ENCODE peak calls at places on chromosomes 3 and 15, in eight cellular contexts. One of them, this sample, is unnamed.

GRCh38 chr3:160577551-160578195 is 12.3 kb upstream of the KPNA4 start:
- DNase-seq in ELF-1: no peak
- DNase-seq in HEK293T: peak; percentile 42
- DNase-seq in GM10248: no peak
- DNase-seq in lower leg skin: no peak
- DNase-seq in HepG2: peak; percentile 12
- DNase-seq in RWPE2: no peak
- DNase-seq in mucosa of gallbladder: no peak
- DNase-seq in this sample: peak; percentile 38

GRCh38 chr3:156668073-156668763 is 6.2 kb upstream of the TIPARP start:
- DNase-seq in HepG2: no peak
- DNase-seq in RWPE2: no peak
- DNase-seq in HEK293T: no peak
- DNase-seq in lower leg skin: no peak
- DNase-seq in mucosa of gallbladder: no peak
- DNase-seq in GM10248: no peak
- DNase-seq in ELF-1: no peak
- DNase-seq in this sample: no peak

GRCh38 chr3:188154758-188155574 is 1.0 kb downstream of the LPP start:
- DNase-seq in mucosa of gallbladder: no peak
- DNase-seq in GM10248: no peak
- DNase-seq in ELF-1: no peak
- DNase-seq in HepG2: no peak
- DNase-seq in HEK293T: no peak
- DNase-seq in lower leg skin: no peak
- DNase-seq in RWPE2: no peak
- DNase-seq in this sample: no peak

GRCh38 chr15:82398785-82399184 is 30.8 kb upstream of the GOLGA6L9 start:
- DNase-seq in lower leg skin: no peak
- DNase-seq in ELF-1: no peak
- DNase-seq in HEK293T: no peak
- DNase-seq in RWPE2: no peak
- DNase-seq in HepG2: no peak
- DNase-seq in GM10248: no peak
- DNase-seq in mucosa of gallbladder: no peak
- DNase-seq in this sample: no peak

GRCh38 chr3:135106445-135106844 is 311.4 kb downstream of the EPHB1 start:
- DNase-seq in lower leg skin: no peak
- DNase-seq in ELF-1: peak; percentile 66
- DNase-seq in HepG2: peak; percentile 30
- DNase-seq in GM10248: peak; percentile 20
- DNase-seq in RWPE2: no peak
- DNase-seq in HEK293T: peak; percentile 53
- DNase-seq in mucosa of gallbladder: peak; percentile 89
- DNase-seq in this sample: peak; percentile 49

GRCh38 chr15:59340325-59340724 is 32.3 kb downstream of the MYO1E start:
- DNase-seq in lower leg skin: no peak
- DNase-seq in HepG2: no peak
- DNase-seq in RWPE2: no peak
- DNase-seq in HEK293T: no peak
- DNase-seq in GM10248: no peak
- DNase-seq in ELF-1: no peak
- DNase-seq in mucosa of gallbladder: no peak
- DNase-seq in this sample: no peak

GRCh38 chr3:124657138-124657537 is 73.1 kb upstream of the UMPS start:
- DNase-seq in GM10248: no peak
- DNase-seq in ELF-1: no peak
- DNase-seq in mucosa of gallbladder: no peak
- DNase-seq in lower leg skin: no peak
- DNase-seq in RWPE2: no peak
- DNase-seq in HEK293T: no peak
- DNase-seq in HepG2: no peak
- DNase-seq in this sample: no peak

GRCh38 chr15:75185271-75186029 is 16.2 kb upstream of the C15orf39 start:
- DNase-seq in ELF-1: no peak
- DNase-seq in mucosa of gallbladder: no peak
- DNase-seq in HepG2: no peak
- DNase-seq in lower leg skin: no peak
- DNase-seq in HEK293T: no peak
- DNase-seq in RWPE2: no peak
- DNase-seq in GM10248: no peak
- DNase-seq in this sample: no peak

GRCh38 chr15:98859149-98859548 is 148.4 kb downstream of the PGPEP1L start:
- DNase-seq in GM10248: no peak
- DNase-seq in mucosa of gallbladder: no peak
- DNase-seq in lower leg skin: no peak
- DNase-seq in ELF-1: no peak
- DNase-seq in HepG2: no peak
- DNase-seq in HEK293T: no peak
- DNase-seq in RWPE2: no peak
- DNase-seq in this sample: no peak

GRCh38 chr15:27623560-27624305 is 475.4 kb downstream of the OCA2 start:
- DNase-seq in lower leg skin: no peak
- DNase-seq in HEK293T: no peak
- DNase-seq in HepG2: no peak
- DNase-seq in mucosa of gallbladder: no peak
- DNase-seq in ELF-1: no peak
- DNase-seq in RWPE2: no peak
- DNase-seq in GM10248: no peak
- DNase-seq in this sample: no peak

GRCh38 chr3:106255870-106256248 is 387.0 kb upstream of the CBLB start:
- DNase-seq in GM10248: peak; percentile 67
- DNase-seq in mucosa of gallbladder: no peak
- DNase-seq in HepG2: no peak
- DNase-seq in HEK293T: no peak
- DNase-seq in ELF-1: no peak
- DNase-seq in RWPE2: no peak
- DNase-seq in lower leg skin: no peak
- DNase-seq in this sample: no peak

GRCh38 chr3:26631385-26631738 is 8.8 kb downstream of the LRRC3B start:
- DNase-seq in RWPE2: no peak
- DNase-seq in mucosa of gallbladder: no peak
- DNase-seq in HepG2: no peak
- DNase-seq in GM10248: no peak
- DNase-seq in lower leg skin: no peak
- DNase-seq in ELF-1: no peak
- DNase-seq in HEK293T: no peak
- DNase-seq in this sample: no peak

GRCh38 chr3:30492581-30493192 is 113.7 kb upstream of the TGFBR2 start:
- DNase-seq in GM10248: no peak
- DNase-seq in mucosa of gallbladder: no peak
- DNase-seq in ELF-1: no peak
- DNase-seq in RWPE2: no peak
- DNase-seq in HEK293T: no peak
- DNase-seq in lower leg skin: no peak
- DNase-seq in HepG2: peak; percentile 100
- DNase-seq in this sample: peak; percentile 17

GRCh38 chr3:112463250-112463649 is 36.0 kb downstream of the BTLA start:
- DNase-seq in mucosa of gallbladder: no peak
- DNase-seq in GM10248: no peak
- DNase-seq in HEK293T: no peak
- DNase-seq in lower leg skin: no peak
- DNase-seq in HepG2: no peak
- DNase-seq in ELF-1: no peak
- DNase-seq in RWPE2: no peak
- DNase-seq in this sample: no peak

GRCh38 chr15:82714026-82714425 is 4.4 kb upstream of the AP3B2 start:
- DNase-seq in mucosa of gallbladder: no peak
- DNase-seq in RWPE2: no peak
- DNase-seq in GM10248: no peak
- DNase-seq in ELF-1: no peak
- DNase-seq in HEK293T: no peak
- DNase-seq in lower leg skin: no peak
- DNase-seq in HepG2: no peak
- DNase-seq in this sample: no peak

GRCh38 chr3:172564499-172564898 is 41.3 kb upstream of the TNFSF10 start:
- DNase-seq in GM10248: no peak
- DNase-seq in ELF-1: no peak
- DNase-seq in HepG2: no peak
- DNase-seq in mucosa of gallbladder: no peak
- DNase-seq in RWPE2: no peak
- DNase-seq in HEK293T: no peak
- DNase-seq in lower leg skin: no peak
- DNase-seq in this sample: no peak

GRCh38 chr3:101868534-101869464 is 19.5 kb downstream of the NFKBIZ start:
- DNase-seq in lower leg skin: no peak
- DNase-seq in HepG2: no peak
- DNase-seq in RWPE2: no peak
- DNase-seq in GM10248: no peak
- DNase-seq in mucosa of gallbladder: peak; percentile 62
- DNase-seq in ELF-1: no peak
- DNase-seq in HEK293T: no peak
- DNase-seq in this sample: no peak

GRCh38 chr3:193297421-193297820 is 56.4 kb downstream of the PLAAT1 start:
- DNase-seq in ELF-1: no peak
- DNase-seq in HepG2: no peak
- DNase-seq in RWPE2: no peak
- DNase-seq in HEK293T: no peak
- DNase-seq in lower leg skin: no peak
- DNase-seq in mucosa of gallbladder: no peak
- DNase-seq in GM10248: no peak
- DNase-seq in this sample: no peak

GRCh38 chr3:166455724-166456123 is 618.5 kb upstream of the BCHE start:
- DNase-seq in GM10248: no peak
- DNase-seq in HEK293T: no peak
- DNase-seq in RWPE2: no peak
- DNase-seq in ELF-1: no peak
- DNase-seq in lower leg skin: no peak
- DNase-seq in mucosa of gallbladder: no peak
- DNase-seq in HepG2: no peak
- DNase-seq in this sample: no peak

GRCh38 chr3:153284282-153284938 is 122.4 kb downstream of the RAP2B start:
- DNase-seq in HEK293T: no peak
- DNase-seq in lower leg skin: peak; percentile 86
- DNase-seq in mucosa of gallbladder: peak; percentile 67
- DNase-seq in RWPE2: no peak
- DNase-seq in HepG2: peak; percentile 10
- DNase-seq in ELF-1: no peak
- DNase-seq in GM10248: peak; percentile 18
- DNase-seq in this sample: no peak

GRCh38 chr3:171356251-171356650 is 104.0 kb downstream of the TNIK start:
- DNase-seq in ELF-1: no peak
- DNase-seq in HepG2: no peak
- DNase-seq in RWPE2: no peak
- DNase-seq in GM10248: no peak
- DNase-seq in lower leg skin: no peak
- DNase-seq in HEK293T: no peak
- DNase-seq in mucosa of gallbladder: no peak
- DNase-seq in this sample: no peak

GRCh38 chr15:80660114-80660513 is 35.0 kb upstream of the ABHD17C start:
- DNase-seq in GM10248: no peak
- DNase-seq in RWPE2: no peak
- DNase-seq in ELF-1: peak; percentile 43
- DNase-seq in lower leg skin: peak; percentile 42
- DNase-seq in HEK293T: peak; percentile 73
- DNase-seq in HepG2: peak; percentile 42
- DNase-seq in mucosa of gallbladder: no peak
- DNase-seq in this sample: no peak

This sample was measured in HuH-7.